ENCODE peak calls at places on chromosomes 4 and X, in five cellular contexts. X, P, D, A and B are unnamed samples.

GRCh38 chr4:48337726-48338125 is 3.6 kb upstream of the SLAIN2 start:
- DNase-seq in A (no peak), X (no peak), P (no peak), D (peak; percentile 98), B (no peak)

GRCh38 chr4:7420661-7421040 is 14.1 kb downstream of the PSAPL1 start:
- DNase-seq in D (no peak), A (no peak), P (no peak), X (no peak), B (no peak)

GRCh38 chr4:76011700-76012387 is 4.5 kb upstream of the CXCL9 start:
- DNase-seq in X (peak; percentile 79), D (peak; percentile 84), P (peak; percentile 76), A (peak; percentile 83), B (peak; percentile 26)

GRCh38 chr4:1012031-1012739 is 759 bp downstream of the FGFRL1 start:
- DNase-seq in D (no peak), P (no peak), X (no peak), A (peak; percentile 36), B (peak; percentile 33)

GRCh38 chrX:130878350-130879341 is 24.4 kb downstream of the ENOX2 start:
- DNase-seq in A (peak; percentile 84), X (no peak), P (peak; percentile 87), D (peak; percentile 85), B (peak; percentile 92)

GRCh38 chr4:121376097-121376496 is 4.7 kb downstream of the QRFPR start:
- DNase-seq in D (peak; percentile 18), X (no peak), A (no peak), P (no peak), B (no peak)

GRCh38 chr4:8215641-8216442 is 16.8 kb downstream of the SH3TC1 start:
- DNase-seq in P (no peak), X (no peak), D (no peak), A (no peak), B (no peak)

GRCh38 chr4:142406051-142406549 is 440.0 kb downstream of the INPP4B start:
- DNase-seq in D (peak; percentile 77), P (no peak), X (peak; percentile 19), A (peak; percentile 69), B (no peak)

GRCh38 chr4:6957994-6958393 is 48.4 kb downstream of the TBC1D14 start:
- DNase-seq in A (no peak), D (no peak), X (no peak), P (no peak), B (no peak)

GRCh38 chr4:182449186-182449880 is 206.1 kb downstream of the TENM3 start:
- DNase-seq in D (peak; percentile 7), P (no peak), A (peak; percentile 48), X (no peak), B (no peak)

GRCh38 chrX:38805294-38806053 is 4.2 kb downstream of the MID1IP1 start:
- DNase-seq in X (peak; percentile 70), P (peak; percentile 70), D (peak; percentile 60), A (peak; percentile 84), B (peak; percentile 29)

GRCh38 chr4:169730564-169730963 is 27.2 kb downstream of the HPF1 start:
- DNase-seq in D (no peak), A (no peak), P (no peak), X (no peak), B (no peak)

GRCh38 chrX:9465380-9466114 is 689 bp downstream of the TBL1X start:
- DNase-seq in D (no peak), P (peak; percentile 11), A (no peak), X (peak; percentile 22), B (no peak)

GRCh38 chrX:139560221-139560620 is 29.7 kb downstream of the F9 start:
- DNase-seq in D (peak; percentile 2), X (no peak), P (no peak), A (no peak), B (peak; percentile 2)

GRCh38 chr4:98566491-98567008 is 91.9 kb downstream of the TSPAN5 start:
- DNase-seq in D (no peak), P (peak; percentile 50), X (no peak), A (peak; percentile 55), B (no peak)

GRCh38 chr4:137393043-137393442 is 139.3 kb downstream of the PCDH18 start:
- DNase-seq in A (peak; percentile 69), D (no peak), X (no peak), P (peak; percentile 45), B (no peak)

GRCh38 chr4:41358626-41359025 is 101.9 kb downstream of the UCHL1 start:
- DNase-seq in A (no peak), P (peak; percentile 26), D (peak; percentile 28), X (no peak), B (no peak)

GRCh38 chrX:155188786-155189185 is 27.5 kb upstream of the VBP1 start:
- DNase-seq in P (no peak), A (no peak), X (no peak), D (no peak), B (no peak)

GRCh38 chrX:57821703-57822375 is 88.4 kb downstream of the ZXDA start:
- DNase-seq in X (peak; percentile 55), A (peak; percentile 71), P (peak; percentile 20), D (peak; percentile 40), B (peak; percentile 1)

GRCh38 chrX:8726031-8726652 is 5.8 kb downstream of the ANOS1 start:
- DNase-seq in A (peak; percentile 8), D (peak; percentile 73), P (peak; percentile 18), X (no peak), B (no peak)

GRCh38 chrX:10103023-10103422 is 53.8 kb upstream of the CLCN4 start:
- DNase-seq in A (peak; percentile 67), X (no peak), D (no peak), P (peak; percentile 93), B (no peak)

GRCh38 chr4:76147454-76148141 is 599 bp downstream of the NUP54 start:
- DNase-seq in A (peak; percentile 98), P (peak; percentile 62), D (peak; percentile 67), X (peak; percentile 73), B (peak; percentile 56)

GRCh38 chrX:66142351-66142750 is 21.7 kb upstream of the HEPH start:
- DNase-seq in A (no peak), X (no peak), D (no peak), P (no peak), B (no peak)

GRCh38 chr4:111847256-111848108 is 297.8 kb upstream of the FAM241A start:
- DNase-seq in X (no peak), A (peak; percentile 18), P (peak; percentile 2), D (no peak), B (no peak)

GRCh38 chrX:7062276-7062675 is 85.2 kb upstream of the STS start:
- DNase-seq in X (no peak), P (no peak), A (peak; percentile 56), D (no peak), B (no peak)

GRCh38 chr4:74845834-74846233 is 51.5 kb upstream of the BTC start:
- DNase-seq in X (no peak), D (peak; percentile 91), P (no peak), A (no peak), B (no peak)

GRCh38 chr4:173169428-173170209 is 1.0 kb downstream of the GALNT7 start:
- DNase-seq in A (peak; percentile 67), X (peak; percentile 87), D (peak; percentile 26), P (peak; percentile 45), B (no peak)

GRCh38 chr4:113433536-113434246 is 327.8 kb downstream of the CAMK2D start:
- DNase-seq in X (no peak), D (no peak), P (no peak), A (peak; percentile 14), B (no peak)

GRCh38 chrX:13077168-13077567 is 32.7 kb upstream of the FAM9C start:
- DNase-seq in A (peak; percentile 13), X (no peak), P (peak; percentile 49), D (no peak), B (no peak)

GRCh38 chr4:39324897-39325613 is 41.1 kb downstream of the RFC1 start:
- DNase-seq in X (no peak), A (no peak), P (no peak), D (no peak), B (no peak)

GRCh38 chrX:45633419-45633818 is 432.7 kb upstream of the DIPK2B start:
- DNase-seq in A (no peak), D (no peak), P (no peak), X (no peak), B (no peak)

GRCh38 chr4:147768113-147768512 is 36.2 kb downstream of the ARHGAP10 start:
- DNase-seq in P (peak; percentile 83), X (no peak), D (peak; percentile 84), A (peak; percentile 94), B (no peak)

GRCh38 chr4:42843694-42844093 is 48.8 kb upstream of the GRXCR1 start:
- DNase-seq in P (no peak), X (no peak), D (no peak), A (no peak), B (no peak)
- TF ChIP-seq CTCF in P (no peak), X (no peak), D (no peak), A (no peak), B (no peak)

GRCh38 chr4:54099287-54099958 is 540 bp upstream of the GSX2 start:
- DNase-seq in P (no peak), X (no peak), A (peak; percentile 34), D (no peak), B (peak; percentile 28)
- H3K4me3 ChIP-seq in P (peak overlapping the region; percentile 34), X (no peak overlapping the region), A (peak overlapping the region; percentile 33), D (no peak overlapping the region), B (peak overlapping the region; percentile 36)

GRCh38 chr4:185648631-185649030 is 113.3 kb upstream of the PDLIM3 start:
- DNase-seq in X (no peak), A (no peak), P (no peak), D (no peak), B (no peak)

GRCh38 chr4:185654965-185655554 is 119.8 kb upstream of the PDLIM3 start:
- DNase-seq in A (no peak), P (no peak), X (no peak), D (no peak), B (no peak)

GRCh38 chr4:185651851-185652250 is 116.5 kb upstream of the PDLIM3 start:
- DNase-seq in D (no peak), X (no peak), A (no peak), P (no peak), B (no peak)

GRCh38 chr4:185654311-185654710 is 119.0 kb upstream of the PDLIM3 start:
- DNase-seq in A (no peak), D (peak; percentile 44), X (no peak), P (no peak), B (no peak)

DNA sequence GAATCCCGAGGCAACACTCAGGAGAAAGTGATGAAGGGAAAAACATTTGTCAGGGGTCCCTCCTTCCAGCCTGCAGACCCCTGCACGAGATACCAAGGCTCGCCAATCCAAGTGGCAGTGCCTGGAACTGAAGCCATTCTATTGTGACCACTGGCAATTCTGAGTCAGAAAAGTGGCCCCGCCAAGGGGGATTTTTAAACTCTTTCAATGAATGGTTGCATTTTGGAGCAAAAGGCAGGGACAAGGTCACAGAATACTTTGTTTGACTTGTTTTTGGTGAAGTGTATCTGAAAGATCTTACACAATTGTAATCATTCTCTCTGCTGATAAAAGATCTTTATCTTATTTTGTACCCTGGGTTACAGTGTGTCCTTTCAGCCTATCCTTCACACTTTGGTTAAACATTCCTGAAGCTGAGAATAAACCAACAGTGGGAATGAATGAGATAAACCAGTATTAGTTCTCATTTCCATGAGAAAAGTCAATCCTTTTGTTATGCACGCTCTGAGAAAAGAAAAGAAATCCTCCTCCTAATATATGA is 115.9 kb upstream of the PDLIM3 start:
- DNase-seq in A (no peak), X (no peak), P (no peak), D (no peak), B (no peak)
- TF ChIP-seq CTCF in A (no peak), X (no peak), P (no peak), D (no peak), B (no peak)

DNA sequence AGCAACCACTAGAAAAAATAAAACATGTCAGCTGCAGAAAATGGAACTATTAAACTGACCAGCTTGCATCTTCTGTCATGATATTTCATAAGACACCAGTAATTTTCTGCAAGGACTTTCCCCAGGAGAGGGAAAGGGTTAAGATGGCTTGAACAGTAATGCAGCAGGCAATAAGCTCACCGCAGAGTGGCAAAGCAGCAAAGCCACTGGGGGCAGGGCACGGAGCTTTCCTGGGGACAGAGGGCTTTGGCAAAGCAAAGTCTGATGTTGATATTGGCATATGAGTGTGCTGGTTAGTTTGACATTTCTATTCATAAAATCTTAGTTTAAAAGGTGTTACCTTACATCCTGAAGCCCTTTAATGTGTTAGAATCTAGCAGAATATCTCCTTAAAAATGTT is 55.1 kb upstream of the NAP1L5 start:
- DNase-seq in P (no peak), D (no peak), A (no peak), X (no peak), B (no peak)
- H3K4me3 ChIP-seq in P (no peak overlapping the region), D (no peak overlapping the region), A (no peak overlapping the region), X (no peak overlapping the region), B (no peak overlapping the region)